ENCODE peak calls at places on chromosomes 12 and 14, in ten cellular contexts. L, S, N, D, U, M, C, A, Z and G are unnamed samples.

GRCh38 chr12:14665354-14666348 is 30.7 kb downstream of the GUCY2C start:
- DNase-seq in M (no peak), A (no peak), Z (no peak), D (peak), U (no peak), L (no peak), S (no peak), C (no peak), N (no peak), G (peak)

GRCh38 chr12:63396135-63396534 is 245.1 kb upstream of the AVPR1A start:
- DNase-seq in M (no peak), Z (no peak), S (no peak), N (no peak), C (no peak), D (no peak), U (no peak), L (no peak), A (no peak), G (no peak)

GRCh38 chr12:130026608-130027176 is 122.9 kb upstream of the TMEM132D start:
- DNase-seq in C (no peak), S (no peak), D (peak), N (no peak), L (peak), A (peak), U (no peak), M (peak), Z (peak), G (no peak)

GRCh38 chr12:56873382-56873781 is 60.8 kb downstream of the SDR9C7 start:
- DNase-seq in S (no peak), M (no peak), N (no peak), A (no peak), L (no peak), Z (no peak), D (no peak), C (no peak), U (no peak), G (no peak)

GRCh38 chr12:119613319-119613936 is 19.9 kb downstream of the TMEM233 start:
- DNase-seq in U (no peak), D (peak), L (no peak), M (no peak), A (peak), S (no peak), N (no peak), C (no peak), Z (no peak), G (no peak)

GRCh38 chr14:91067186-91067585 is 6.7 kb upstream of the RPS6KA5 start:
- DNase-seq in Z (no peak), U (no peak), A (no peak), C (no peak), N (no peak), S (peak), M (no peak), D (no peak), L (peak), G (no peak)

GRCh38 chr14:93231129-93231979 is 24.3 kb downstream of the UBR7 start:
- DNase-seq in Z (no peak), C (no peak), D (no peak), S (no peak), U (no peak), A (peak), N (no peak), L (no peak), M (peak), G (no peak)

GRCh38 chr14:95679995-95680735 is 6.1 kb upstream of the TCL1B start:
- DNase-seq in U (no peak), A (peak), Z (no peak), M (peak), S (no peak), D (no peak), C (no peak), N (no peak), L (no peak), G (peak)

GRCh38 chr14:76500480-76500879 is 124.5 kb downstream of the ESRRB start:
- DNase-seq in M (no peak), U (no peak), C (no peak), Z (no peak), N (no peak), A (no peak), L (no peak), D (peak), S (no peak), G (no peak)

GRCh38 chr12:125181107-125181506 is 115.9 kb downstream of the AACS start:
- DNase-seq in N (no peak), A (no peak), C (no peak), L (no peak), M (no peak), S (no peak), Z (no peak), D (no peak), U (no peak), G (no peak)

GRCh38 chr14:22390824-22391461 is 198.1 kb downstream of the DAD1 start:
- DNase-seq in Z (peak), U (no peak), S (no peak), A (no peak), N (no peak), L (no peak), D (peak), M (no peak), C (no peak), G (no peak)

GRCh38 chr12:107760207-107760816 is 625 bp downstream of the PRDM4 start:
- DNase-seq in C (no peak), N (no peak), U (peak), M (peak), L (peak), A (peak), D (peak), Z (peak), S (peak), G (no peak)

GRCh38 chr12:77591959-77592358 is 238.7 kb upstream of the NAV3 start:
- DNase-seq in L (no peak), U (no peak), M (peak), Z (no peak), C (no peak), S (no peak), N (no peak), A (no peak), D (no peak), G (no peak)

GRCh38 chr14:92753250-92753649 is 4.8 kb upstream of the LGMN start:
- DNase-seq in C (no peak), S (no peak), Z (no peak), A (no peak), U (peak), L (no peak), M (no peak), N (no peak), D (no peak), G (no peak)

GRCh38 chr14:22664261-22664660 is 20.1 kb upstream of the OR6J1 start:
- DNase-seq in L (no peak), Z (no peak), A (no peak), N (no peak), C (no peak), S (no peak), M (no peak), D (peak), U (no peak), G (no peak)

GRCh38 chr14:26765768-26766550 is 168.1 kb upstream of the NOVA1 start:
- DNase-seq in L (no peak), Z (no peak), M (no peak), C (no peak), D (peak), A (peak), S (no peak), U (peak), N (peak), G (no peak)

GRCh38 chr12:9149372-9149771 is 33.7 kb upstream of the A2M start:
- DNase-seq in Z (no peak), M (no peak), D (no peak), N (no peak), U (no peak), C (no peak), A (no peak), S (no peak), L (no peak), G (no peak)

GRCh38 chr12:107122452-107122958 is 29.2 kb upstream of the CRY1 start:
- DNase-seq in A (no peak), Z (no peak), D (no peak), S (no peak), M (no peak), L (no peak), U (no peak), N (no peak), C (no peak), G (no peak)

GRCh38 chr12:88743946-88744685 is 163.8 kb upstream of the KITLG start:
- DNase-seq in C (no peak), N (no peak), U (no peak), D (no peak), Z (no peak), M (no peak), A (no peak), L (no peak), S (no peak), G (no peak)

GRCh38 chr12:104168596-104168995 is 30.6 kb upstream of the NFYB start:
- DNase-seq in M (no peak), C (no peak), A (no peak), L (no peak), D (no peak), Z (no peak), N (no peak), S (no peak), U (no peak), G (no peak)

GRCh38 chr12:86774841-86775386 is 518.7 kb upstream of the MGAT4C start:
- DNase-seq in S (no peak), L (no peak), M (no peak), Z (no peak), A (peak), N (no peak), U (no peak), D (no peak), C (no peak), G (no peak)

GRCh38 chr12:82682851-82683261 is 3.9 kb upstream of the TMTC2 start:
- DNase-seq in U (no peak), C (no peak), M (no peak), N (no peak), A (no peak), Z (peak), L (no peak), S (no peak), D (no peak), G (no peak)

GRCh38 chr12:109258201-109258600 is 50.9 kb downstream of the FOXN4 start:
- DNase-seq in U (no peak), Z (no peak), N (no peak), S (no peak), M (no peak), A (no peak), D (no peak), L (no peak), C (no peak), G (no peak)

GRCh38 chr14:74552623-74553022 is 59.1 kb downstream of the ISCA2 start:
- DNase-seq in U (peak), A (no peak), D (no peak), N (no peak), C (no peak), L (no peak), Z (no peak), S (no peak), M (no peak), G (no peak)

GRCh38 chr14:93970967-93971634 is 5.3 kb downstream of the ASB2 start:
- DNase-seq in Z (no peak), U (no peak), D (no peak), A (no peak), L (peak), S (peak), C (no peak), M (no peak), N (no peak), G (peak)

GRCh38 chr12:125193798-125194562 is 128.7 kb downstream of the AACS start:
- DNase-seq in C (no peak), M (no peak), Z (no peak), L (no peak), N (peak), A (peak), D (peak), U (no peak), S (no peak), G (no peak)

GRCh38 chr12:120659151-120659525 is 18.7 kb downstream of the CABP1 start:
- DNase-seq in N (no peak), L (no peak), Z (no peak), M (no peak), S (no peak), U (no peak), D (no peak), C (no peak), A (no peak), G (no peak)

GRCh38 chr12:2017724-2018337 is 13.6 kb upstream of the DCP1B start:
- DNase-seq in N (no peak), L (no peak), D (no peak), U (no peak), S (no peak), M (peak), A (no peak), C (no peak), Z (no peak), G (no peak)